ENCODE peak calls at places on chromosomes 11 and 22, in seven cellular contexts. One of them, this sample, is unnamed.

GRCh38 chr11:100619484-100619883 is 67.6 kb upstream of the ARHGAP42 start:
- DNase-seq in fibroblast of lung: no peak
- DNase-seq in brain microvascular endothelial cell: peak; percentile 53
- DNase-seq in psoas muscle: no peak
- DNase-seq in cardiac muscle cell: peak; percentile 23
- DNase-seq in hepatocyte: no peak
- DNase-seq in mesendoderm: peak; percentile 61
- DNase-seq in this sample: no peak

GRCh38 chr11:340539-341512 is 20.2 kb upstream of the IFITM3 start:
- DNase-seq in fibroblast of lung: no peak
- DNase-seq in brain microvascular endothelial cell: no peak
- DNase-seq in psoas muscle: no peak
- DNase-seq in cardiac muscle cell: no peak
- DNase-seq in hepatocyte: no peak
- DNase-seq in mesendoderm: peak; percentile 60
- DNase-seq in this sample: no peak

GRCh38 chr11:123479048-123479837 is 49.2 kb downstream of the GRAMD1B start:
- DNase-seq in fibroblast of lung: no peak
- DNase-seq in brain microvascular endothelial cell: no peak
- DNase-seq in psoas muscle: no peak
- DNase-seq in cardiac muscle cell: no peak
- DNase-seq in hepatocyte: no peak
- DNase-seq in mesendoderm: no peak
- DNase-seq in this sample: no peak

GRCh38 chr11:833114-833791 is 501 bp downstream of the CD151 start:
- DNase-seq in fibroblast of lung: peak; percentile 44
- DNase-seq in brain microvascular endothelial cell: no peak
- DNase-seq in psoas muscle: peak; percentile 80
- DNase-seq in cardiac muscle cell: peak; percentile 73
- DNase-seq in hepatocyte: peak; percentile 86
- DNase-seq in mesendoderm: no peak
- DNase-seq in this sample: peak; percentile 73

GRCh38 chr11:32829680-32830412 is at the start of gene PRRG4:
- DNase-seq in fibroblast of lung: peak; percentile 29
- DNase-seq in brain microvascular endothelial cell: no peak
- DNase-seq in psoas muscle: peak; percentile 64
- DNase-seq in cardiac muscle cell: peak; percentile 62
- DNase-seq in hepatocyte: peak; percentile 89
- DNase-seq in mesendoderm: peak; percentile 72
- DNase-seq in this sample: peak; percentile 55

GRCh38 chr11:46348986-46349401 is 1.7 kb downstream of the DGKZ start:
- DNase-seq in fibroblast of lung: no peak
- DNase-seq in brain microvascular endothelial cell: no peak
- DNase-seq in psoas muscle: no peak
- DNase-seq in cardiac muscle cell: no peak
- DNase-seq in hepatocyte: no peak
- DNase-seq in mesendoderm: no peak
- DNase-seq in this sample: no peak

GRCh38 chr22:44898236-44898635 is 111.6 kb downstream of the PHF21B start:
- DNase-seq in fibroblast of lung: no peak
- DNase-seq in brain microvascular endothelial cell: no peak
- DNase-seq in psoas muscle: no peak
- DNase-seq in cardiac muscle cell: no peak
- DNase-seq in hepatocyte: no peak
- DNase-seq in mesendoderm: no peak
- DNase-seq in this sample: no peak

GRCh38 chr11:84648413-84648812 is 978.7 kb downstream of the DLG2 start:
- DNase-seq in fibroblast of lung: no peak
- DNase-seq in brain microvascular endothelial cell: no peak
- DNase-seq in psoas muscle: no peak
- DNase-seq in cardiac muscle cell: no peak
- DNase-seq in hepatocyte: no peak
- DNase-seq in mesendoderm: peak; percentile 65
- DNase-seq in this sample: no peak

GRCh38 chr11:129652828-129653227 is 162.8 kb upstream of the TMEM45B start:
- DNase-seq in fibroblast of lung: peak; percentile 94
- DNase-seq in brain microvascular endothelial cell: peak; percentile 58
- DNase-seq in psoas muscle: no peak
- DNase-seq in cardiac muscle cell: no peak
- DNase-seq in hepatocyte: no peak
- DNase-seq in mesendoderm: no peak
- DNase-seq in this sample: no peak

GRCh38 chr11:64040684-64041267 is 5.0 kb downstream of the FLRT1 start:
- DNase-seq in fibroblast of lung: no peak
- DNase-seq in brain microvascular endothelial cell: no peak
- DNase-seq in psoas muscle: no peak
- DNase-seq in cardiac muscle cell: peak; percentile 38
- DNase-seq in hepatocyte: peak; percentile 50
- DNase-seq in mesendoderm: no peak
- DNase-seq in this sample: no peak

GRCh38 chr11:119460582-119460981 is 37.6 kb upstream of the THY1 start:
- DNase-seq in fibroblast of lung: peak; percentile 96
- DNase-seq in brain microvascular endothelial cell: peak; percentile 59
- DNase-seq in psoas muscle: no peak
- DNase-seq in cardiac muscle cell: no peak
- DNase-seq in hepatocyte: no peak
- DNase-seq in mesendoderm: no peak
- DNase-seq in this sample: no peak

GRCh38 chr11:35558468-35558867 is 33.1 kb upstream of the PAMR1 start:
- DNase-seq in fibroblast of lung: peak; percentile 69
- DNase-seq in brain microvascular endothelial cell: no peak
- DNase-seq in psoas muscle: no peak
- DNase-seq in cardiac muscle cell: no peak
- DNase-seq in hepatocyte: peak; percentile 36
- DNase-seq in mesendoderm: no peak
- DNase-seq in this sample: no peak

GRCh38 chr11:44030276-44030932 is 17.4 kb upstream of the ACCSL start:
- DNase-seq in fibroblast of lung: peak; percentile 50
- DNase-seq in brain microvascular endothelial cell: peak; percentile 72
- DNase-seq in psoas muscle: no peak
- DNase-seq in cardiac muscle cell: peak; percentile 87
- DNase-seq in hepatocyte: peak; percentile 75
- DNase-seq in mesendoderm: peak; percentile 61
- DNase-seq in this sample: peak; percentile 44

GRCh38 chr22:35043251-35043931 is 22.6 kb upstream of the ISX start:
- DNase-seq in fibroblast of lung: no peak
- DNase-seq in brain microvascular endothelial cell: no peak
- DNase-seq in psoas muscle: no peak
- DNase-seq in cardiac muscle cell: peak; percentile 23
- DNase-seq in hepatocyte: no peak
- DNase-seq in mesendoderm: peak; percentile 77
- DNase-seq in this sample: no peak

DNA sequence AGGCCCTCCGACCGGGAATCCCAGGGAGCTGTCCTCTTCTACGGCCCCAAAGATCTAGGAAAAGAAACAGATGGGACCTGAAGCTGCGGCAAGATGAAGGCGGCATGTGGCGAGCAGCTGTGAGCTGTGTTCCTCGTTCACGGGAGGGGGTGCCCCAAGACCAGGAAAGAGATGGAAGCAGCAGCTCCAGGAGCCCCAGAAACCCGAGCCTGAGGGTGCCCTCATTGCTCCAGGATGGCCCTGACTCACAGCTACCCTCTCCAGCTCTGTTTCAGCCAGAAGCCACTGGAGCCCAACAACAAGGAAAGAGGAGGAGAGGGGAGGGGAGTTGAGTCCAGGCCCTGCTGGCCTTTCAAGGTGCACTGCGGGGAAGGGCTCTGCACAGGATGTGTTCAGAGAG is 23.7 kb upstream of the NAP1L4 start:
- DNase-seq in fibroblast of lung: no peak
- DNase-seq in brain microvascular endothelial cell: no peak
- DNase-seq in psoas muscle: no peak
- DNase-seq in cardiac muscle cell: no peak
- DNase-seq in hepatocyte: no peak
- DNase-seq in mesendoderm: no peak
- DNase-seq in this sample: no peak
- H3K36me3 ChIP-seq in fibroblast of lung: peaks cover 41% of the 10 kb centered on the region
- H3K36me3 ChIP-seq in brain microvascular endothelial cell: peaks cover 82% of the 10 kb centered on the region
- H3K36me3 ChIP-seq in psoas muscle: peaks cover 16% of the 10 kb centered on the region
- H3K36me3 ChIP-seq in cardiac muscle cell: peaks cover 43% of the 10 kb centered on the region
- H3K36me3 ChIP-seq in hepatocyte: no peaks in the 10 kb centered on the region
- H3K36me3 ChIP-seq in mesendoderm: peaks cover 34% of the 10 kb centered on the region
- H3K36me3 ChIP-seq in this sample: peaks cover 87% of the 10 kb centered on the region

DNA sequence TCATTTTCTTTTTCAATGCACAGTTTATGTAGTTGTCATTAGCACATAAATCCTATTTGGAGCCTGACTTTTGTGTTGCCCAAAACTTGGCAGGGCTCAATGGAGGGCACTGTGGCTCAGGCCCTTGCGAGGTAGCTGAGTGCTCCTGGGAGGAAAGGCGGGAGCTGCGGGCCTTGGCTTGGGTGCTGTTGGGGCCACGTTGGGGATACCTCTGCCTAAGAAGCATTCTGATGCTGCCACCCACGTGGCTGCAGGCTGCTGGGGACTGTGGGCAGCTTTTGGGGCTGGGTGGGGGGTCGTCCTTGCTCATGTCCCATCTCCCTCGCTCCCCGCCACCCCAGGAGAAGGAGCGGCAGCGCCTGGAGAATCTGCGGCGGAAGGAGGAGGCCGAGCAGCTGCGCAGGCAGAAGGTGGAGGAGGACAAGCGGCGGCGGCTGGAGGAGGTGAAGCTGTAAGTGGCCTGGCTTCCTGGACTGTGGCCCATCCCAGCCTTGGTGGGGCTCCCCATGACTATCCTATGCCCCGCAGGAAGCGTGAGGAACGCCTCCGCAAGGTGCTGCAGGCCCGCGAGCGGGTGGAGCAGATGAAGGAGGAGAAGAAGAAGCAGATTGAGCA is 20.9 kb downstream of the INCENP start:
- DNase-seq in fibroblast of lung: no peak
- DNase-seq in brain microvascular endothelial cell: no peak
- DNase-seq in psoas muscle: no peak
- DNase-seq in cardiac muscle cell: no peak
- DNase-seq in hepatocyte: no peak
- DNase-seq in mesendoderm: no peak
- DNase-seq in this sample: no peak
- H3K36me3 ChIP-seq in fibroblast of lung: peaks cover 30% of the 10 kb centered on the region
- H3K36me3 ChIP-seq in brain microvascular endothelial cell: peaks cover 26% of the 10 kb centered on the region
- H3K36me3 ChIP-seq in psoas muscle: peaks cover 4% of the 10 kb centered on the region
- H3K36me3 ChIP-seq in cardiac muscle cell: peaks cover 16% of the 10 kb centered on the region
- H3K36me3 ChIP-seq in hepatocyte: no peaks in the 10 kb centered on the region
- H3K36me3 ChIP-seq in mesendoderm: peaks cover 25% of the 10 kb centered on the region
- H3K36me3 ChIP-seq in this sample: peaks cover 68% of the 10 kb centered on the region

DNA sequence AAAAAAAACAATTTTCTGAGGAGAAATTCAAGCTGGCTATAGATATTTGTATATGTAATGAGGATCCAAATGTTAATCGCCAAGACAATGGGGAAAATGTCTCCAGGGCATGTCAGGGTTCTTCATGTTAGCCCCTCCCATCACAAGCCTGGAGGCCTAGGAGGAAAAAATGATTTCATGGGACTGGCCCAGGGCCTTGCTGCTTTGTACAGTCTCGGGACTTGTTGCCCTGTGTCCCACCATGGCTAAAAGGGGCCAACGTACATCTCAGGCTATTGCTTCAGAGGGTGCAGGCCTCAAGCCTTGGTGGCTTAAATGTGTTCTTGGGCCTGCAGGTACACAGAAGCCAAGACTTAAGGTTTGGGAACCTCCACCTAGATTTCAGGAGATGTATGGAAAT is 62.1 kb upstream of the SLC5A12 start:
- DNase-seq in fibroblast of lung: no peak
- DNase-seq in brain microvascular endothelial cell: no peak
- DNase-seq in psoas muscle: no peak
- DNase-seq in cardiac muscle cell: no peak
- DNase-seq in hepatocyte: no peak
- DNase-seq in mesendoderm: peak; percentile 5
- DNase-seq in this sample: no peak
- H3K36me3 ChIP-seq in fibroblast of lung: no peaks in the 10 kb centered on the region
- H3K36me3 ChIP-seq in brain microvascular endothelial cell: no peaks in the 10 kb centered on the region
- H3K36me3 ChIP-seq in psoas muscle: no peaks in the 10 kb centered on the region
- H3K36me3 ChIP-seq in cardiac muscle cell: no peaks in the 10 kb centered on the region
- H3K36me3 ChIP-seq in hepatocyte: no peaks in the 10 kb centered on the region
- H3K36me3 ChIP-seq in mesendoderm: no peaks in the 10 kb centered on the region
- H3K36me3 ChIP-seq in this sample: no peaks in the 10 kb centered on the region

DNA sequence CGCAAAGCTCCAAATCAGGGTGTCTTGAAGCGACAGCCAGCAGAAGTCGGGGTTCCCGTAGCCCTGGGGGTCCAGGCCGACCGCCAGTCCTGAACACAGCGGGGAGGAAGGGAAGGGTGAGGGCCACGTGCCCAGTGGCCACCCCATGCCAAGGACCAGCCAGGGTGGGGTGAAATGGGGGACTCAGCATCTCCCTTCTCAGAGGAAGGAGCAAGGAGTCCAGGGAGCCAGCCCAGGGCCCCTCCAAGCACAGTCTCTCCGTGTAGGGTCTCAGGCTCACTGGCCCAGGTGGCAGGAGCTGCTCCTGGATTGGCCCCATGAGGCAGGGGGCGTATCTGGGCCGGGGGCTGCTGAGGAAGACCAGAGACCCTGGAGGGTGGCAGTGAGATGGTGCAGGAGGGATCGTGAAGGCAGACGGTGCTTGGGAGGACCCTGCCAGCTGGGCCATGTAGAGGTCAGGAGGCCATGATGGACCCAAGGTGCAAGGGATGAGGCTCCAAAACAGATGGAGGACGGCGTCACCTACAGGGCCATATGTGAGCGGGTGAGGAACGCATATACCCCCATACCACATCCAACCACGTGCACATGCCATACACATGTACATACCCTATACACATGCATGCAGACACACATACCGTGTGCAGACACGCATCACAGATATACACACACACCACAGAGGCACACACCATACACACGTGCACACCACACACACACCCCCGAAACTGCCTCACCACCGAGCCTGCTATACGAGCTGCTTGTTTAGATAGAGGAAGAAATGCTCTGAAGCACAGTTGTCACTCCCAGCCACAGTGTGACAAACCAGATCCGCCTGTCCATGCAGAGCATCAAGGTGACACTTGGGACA is 34.4 kb downstream of the TRMU start:
- DNase-seq in fibroblast of lung: no peak
- DNase-seq in brain microvascular endothelial cell: no peak
- DNase-seq in psoas muscle: peak; percentile 46
- DNase-seq in cardiac muscle cell: no peak
- DNase-seq in hepatocyte: no peak
- DNase-seq in mesendoderm: no peak
- DNase-seq in this sample: no peak
- H3K36me3 ChIP-seq in fibroblast of lung: no peaks in the 10 kb centered on the region
- H3K36me3 ChIP-seq in brain microvascular endothelial cell: no peaks in the 10 kb centered on the region
- H3K36me3 ChIP-seq in psoas muscle: no peaks in the 10 kb centered on the region
- H3K36me3 ChIP-seq in cardiac muscle cell: peaks cover 4% of the 10 kb centered on the region
- H3K36me3 ChIP-seq in hepatocyte: no peaks in the 10 kb centered on the region
- H3K36me3 ChIP-seq in mesendoderm: no peaks in the 10 kb centered on the region
- H3K36me3 ChIP-seq in this sample: no peaks in the 10 kb centered on the region

GRCh38 chr11:17244046-17244445 is 32.5 kb upstream of the NUCB2 start:
- DNase-seq in fibroblast of lung: no peak
- DNase-seq in brain microvascular endothelial cell: no peak
- DNase-seq in psoas muscle: no peak
- DNase-seq in cardiac muscle cell: no peak
- DNase-seq in hepatocyte: no peak
- DNase-seq in mesendoderm: no peak
- DNase-seq in this sample: no peak

GRCh38 chr11:17238377-17238776 is 30.6 kb upstream of the PIK3C2A start:
- DNase-seq in fibroblast of lung: no peak
- DNase-seq in brain microvascular endothelial cell: no peak
- DNase-seq in psoas muscle: no peak
- DNase-seq in cardiac muscle cell: no peak
- DNase-seq in hepatocyte: no peak
- DNase-seq in mesendoderm: no peak
- DNase-seq in this sample: no peak

GRCh38 chr11:17240780-17241179 is 33.0 kb upstream of the PIK3C2A start:
- DNase-seq in fibroblast of lung: no peak
- DNase-seq in brain microvascular endothelial cell: no peak
- DNase-seq in psoas muscle: no peak
- DNase-seq in cardiac muscle cell: no peak
- DNase-seq in hepatocyte: no peak
- DNase-seq in mesendoderm: no peak
- DNase-seq in this sample: no peak
- H3K36me3 ChIP-seq in fibroblast of lung: no peaks in the 10 kb centered on the region
- H3K36me3 ChIP-seq in brain microvascular endothelial cell: no peaks in the 10 kb centered on the region
- H3K36me3 ChIP-seq in psoas muscle: no peaks in the 10 kb centered on the region
- H3K36me3 ChIP-seq in cardiac muscle cell: no peaks in the 10 kb centered on the region
- H3K36me3 ChIP-seq in hepatocyte: no peaks in the 10 kb centered on the region
- H3K36me3 ChIP-seq in mesendoderm: no peaks in the 10 kb centered on the region
- H3K36me3 ChIP-seq in this sample: no peaks in the 10 kb centered on the region

This sample was measured in left ventricle myocardium inferior.